ENCODE peak calls at places on chromosomes 11 and 22, in four cellular contexts. M, P, D and T are unnamed samples.

GRCh38 chr11:2912038-2912410 is 17.2 kb downstream of the PHLDA2 start:
- DNase-seq in P (no peak), D (no peak), M (no peak), T (no peak)

GRCh38 chr11:27722117-27722844 is 22.0 kb upstream of the BDNF start:
- DNase-seq in M (no peak), P (no peak), D (no peak), T (peak)

GRCh38 chr22:35442471-35442870 is 42.5 kb downstream of the MCM5 start:
- DNase-seq in M (no peak), D (no peak), P (no peak), T (no peak)

GRCh38 chr22:32811788-32812187 is 10.3 kb downstream of the TIMP3 start:
- DNase-seq in M (no peak), P (no peak), D (no peak), T (no peak)

GRCh38 chr11:20597924-20598484 is 1.4 kb upstream of the SLC6A5 start:
- DNase-seq in D (no peak), P (no peak), M (no peak), T (no peak)

GRCh38 chr22:39528681-39529486 is 3.7 kb downstream of the RPS19BP1 start:
- DNase-seq in D (peak), M (peak), P (no peak), T (peak)

GRCh38 chr11:19232910-19233503 is 7.7 kb downstream of the E2F8 start:
- DNase-seq in M (no peak), D (no peak), P (no peak), T (peak)

GRCh38 chr11:68373810-68374501 is 61.6 kb downstream of the LRP5 start:
- DNase-seq in M (no peak), D (no peak), P (no peak), T (no peak)

GRCh38 chr11:117443269-117444186 is 115.9 kb downstream of the CEP164 start:
- DNase-seq in D (peak), M (no peak), P (no peak), T (no peak)

GRCh38 chr11:75342231-75342918 is 9.1 kb downstream of the ARRB1 start:
- DNase-seq in M (no peak), D (no peak), P (no peak), T (no peak)

GRCh38 chr11:79209540-79210266 is 231.1 kb downstream of the TENM4 start:
- DNase-seq in M (no peak), D (no peak), P (no peak), T (no peak)

GRCh38 chr11:121522043-121522941 is 69.5 kb upstream of the SORL1-AS1 start:
- DNase-seq in M (no peak), D (no peak), P (no peak), T (peak)

GRCh38 chr11:34468209-34468841 is 29.6 kb downstream of the CAT start:
- DNase-seq in D (peak), P (no peak), M (no peak), T (peak)

GRCh38 chr22:47591016-47591415 is 828.6 kb downstream of the TBC1D22A start:
- DNase-seq in P (no peak), M (no peak), D (no peak), T (no peak)

GRCh38 chr11:10654211-10655150 is 39.1 kb downstream of the IRAG1 start:
- DNase-seq in D (no peak), M (no peak), P (no peak), T (peak)

GRCh38 chr11:134032501-134033091 is 36.3 kb upstream of the JAM3 start:
- DNase-seq in D (no peak), P (no peak), M (no peak), T (no peak)

GRCh38 chr11:34154059-34154875 is 48.8 kb downstream of the NAT10 start:
- DNase-seq in D (no peak), P (no peak), M (no peak), T (no peak)

GRCh38 chr11:12421386-12421785 is 44.0 kb downstream of the PARVA start:
- DNase-seq in P (no peak), D (no peak), M (no peak), T (no peak)

GRCh38 chr22:19579113-19579811 is 55.1 kb upstream of the CLDN5 start:
- DNase-seq in M (no peak), P (no peak), D (no peak), T (no peak)

GRCh38 chr11:32435152-32435480 is 223 bp downstream of the WT1 start:
- DNase-seq in D (peak), M (no peak), P (no peak), T (no peak)

GRCh38 chr11:120575461-120575860 is 63.9 kb downstream of the GRIK4 start:
- DNase-seq in D (no peak), M (no peak), P (no peak), T (no peak)